ENCODE peak calls at places on chromosomes 2 and 18, in five cellular contexts. E is hepatocyte, B is lower lobe of right lung, O is adrenal gland, C is uterus. P is an unnamed sample.

GRCh38 chr18:63907649-63908048 is at the start of gene SERPINB10:
- DNase-seq in E (no peak), B (no peak), O (no peak), C (no peak), P (no peak)

GRCh38 chr2:98479959-98480524 is 35.4 kb downstream of the INPP4A start:
- DNase-seq in C (peak; percentile 39), E (peak; percentile 69), O (peak; percentile 81), B (peak; percentile 67), P (peak; percentile 72)

GRCh38 chr2:129903586-129904425 is 75.7 kb upstream of the RAB6C start:
- DNase-seq in B (no peak), O (no peak), C (no peak), E (no peak), P (no peak)

GRCh38 chr2:19362652-19363473 is 4.4 kb upstream of the OSR1 start:
- DNase-seq in B (peak; percentile 78), C (peak; percentile 84), E (peak; percentile 90), O (peak; percentile 84), P (peak; percentile 84)

GRCh38 chr2:48601349-48601748 is 16.3 kb upstream of the GTF2A1L start:
- DNase-seq in B (no peak), E (peak; percentile 59), C (no peak), O (no peak), P (peak; percentile 29)

GRCh38 chr2:8101614-8102277 is 580.1 kb upstream of the ID2 start:
- DNase-seq in C (no peak), E (no peak), O (no peak), B (no peak), P (no peak)

GRCh38 chr2:46200100-46200690 is 97.0 kb upstream of the EPAS1 start:
- DNase-seq in B (no peak), O (no peak), C (no peak), E (no peak), P (no peak)

GRCh38 chr18:2147866-2148265 is 423.4 kb downstream of the METTL4 start:
- DNase-seq in O (no peak), B (no peak), C (peak; percentile 14), E (peak; percentile 25), P (no peak)

GRCh38 chr2:42238644-42239288 is 69.6 kb downstream of the EML4 start:
- DNase-seq in E (peak; percentile 35), C (peak; percentile 27), O (peak; percentile 58), B (peak; percentile 58), P (no peak)

GRCh38 chr18:13256444-13257305 is 38.1 kb downstream of the LDLRAD4 start:
- DNase-seq in C (no peak), B (no peak), O (no peak), E (no peak), P (peak; percentile 29)

GRCh38 chr2:119126650-119127049 is 31.9 kb downstream of the C1QL2 start:
- DNase-seq in B (peak; percentile 66), E (peak; percentile 47), O (no peak), C (no peak), P (peak; percentile 41)

GRCh38 chr2:10481055-10481665 is 33.0 kb upstream of the ODC1 start:
- DNase-seq in E (no peak), O (no peak), B (no peak), C (no peak), P (no peak)

GRCh38 chr2:219247678-219248642 is 2.7 kb downstream of the STK16 start:
- DNase-seq in E (no peak), O (no peak), B (no peak), C (no peak), P (no peak)

GRCh38 chr18:58896268-58896667 is 31.6 kb downstream of the ZNF532 start:
- DNase-seq in E (no peak), C (no peak), O (no peak), B (no peak), P (no peak)

GRCh38 chr18:68648191-68648590 is 66.7 kb downstream of the TMX3 start:
- DNase-seq in O (no peak), B (no peak), C (no peak), E (no peak), P (no peak)

GRCh38 chr2:10405441-10405840 is 42.7 kb downstream of the ODC1 start:
- DNase-seq in O (peak; percentile 96), C (peak; percentile 68), E (no peak), B (peak; percentile 76), P (no peak)

GRCh38 chr2:13056259-13056843 is 339.6 kb downstream of the TRIB2 start:
- DNase-seq in B (no peak), O (no peak), C (no peak), E (peak; percentile 6), P (no peak)

GRCh38 chr2:241907171-241907570 is 37.6 kb downstream of the RTP5 start:
- DNase-seq in B (peak; percentile 28), O (no peak), C (no peak), E (no peak), P (no peak)

GRCh38 chr2:124810132-124810531 is 785.0 kb downstream of the CNTNAP5 start:
- DNase-seq in B (no peak), O (no peak), E (peak; percentile 70), C (no peak), P (no peak)

GRCh38 chr2:160114020-160114419 is 51.6 kb upstream of the PLA2R1 start:
- DNase-seq in O (no peak), B (no peak), C (no peak), E (no peak), P (no peak)

GRCh38 chr2:158973511-158973956 is 5.1 kb downstream of the TANC1 start:
- DNase-seq in B (no peak), C (no peak), E (no peak), O (no peak), P (no peak)

DNA sequence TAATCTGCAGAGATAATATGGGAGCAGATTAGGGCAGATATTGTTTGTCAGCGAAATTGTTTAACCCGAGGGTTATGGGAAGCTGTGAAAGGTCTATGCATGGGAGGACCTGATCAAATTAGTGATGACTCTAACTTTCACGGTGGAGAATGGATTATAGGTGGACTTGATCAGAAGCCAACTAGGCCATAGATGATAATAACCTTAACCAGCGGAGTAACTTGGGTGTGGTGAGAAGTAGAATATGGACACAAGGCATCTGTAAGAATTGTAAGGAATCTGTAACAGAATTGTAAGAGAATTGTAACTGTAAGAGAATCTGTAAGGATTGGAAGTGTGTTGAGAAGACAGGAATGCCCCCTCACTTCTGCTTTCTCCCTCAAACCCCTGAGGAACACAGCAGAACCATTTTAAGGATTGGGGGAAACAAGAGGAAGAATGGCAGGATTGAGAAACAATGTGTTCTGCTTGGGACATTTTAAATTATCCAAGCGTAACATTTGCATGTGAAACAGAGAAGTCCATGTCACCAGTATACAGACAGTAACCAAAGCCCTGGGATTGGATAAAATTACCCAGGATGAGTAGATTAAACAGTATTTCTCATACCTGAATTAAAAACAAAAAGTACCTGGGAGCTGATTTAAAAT is 14.9 kb upstream of the SLC39A10 start:
- DNase-seq in B (no peak), E (no peak), C (no peak), O (no peak), P (no peak)
- H3K4me1 ChIP-seq in B (peaks cover 12% of the 10 kb centered on the region), E (no peaks in the 10 kb centered on the region), C (no peaks in the 10 kb centered on the region), O (no peaks in the 10 kb centered on the region), P (peaks cover 5% of the 10 kb centered on the region)

DNA sequence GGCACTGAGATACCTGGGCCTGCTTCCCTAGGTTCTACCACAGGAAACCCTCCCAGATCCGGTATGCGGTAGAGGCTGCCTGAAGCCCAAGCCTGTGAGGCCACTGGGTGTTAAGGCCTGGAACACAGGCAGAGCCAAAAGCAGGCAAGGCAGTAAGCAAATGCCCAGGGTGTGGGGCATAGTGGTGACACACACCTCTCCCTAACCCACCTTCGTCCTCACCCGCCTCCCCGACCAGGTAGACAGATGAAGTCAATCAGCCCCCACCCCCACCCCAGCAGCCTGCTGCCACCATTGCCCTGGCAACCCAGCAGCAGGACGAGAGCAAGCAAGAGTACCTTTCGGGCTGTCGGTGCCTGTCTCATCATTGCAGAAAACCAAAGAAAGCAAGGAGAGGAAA is 6.1 kb downstream of the DCTN1 start:
- DNase-seq in E (no peak), C (no peak), O (no peak), B (no peak), P (no peak)
- H3K36me3 ChIP-seq in E (no peaks in the 10 kb centered on the region), C (no peaks in the 10 kb centered on the region), O (no peaks in the 10 kb centered on the region), B (peaks cover 67% of the 10 kb centered on the region), P (peaks cover 29% of the 10 kb centered on the region)

GRCh38 chr2:233047667-233048066 is 12.5 kb upstream of the INPP5D start:
- DNase-seq in O (peak; percentile 13), B (no peak), C (no peak), E (no peak), P (no peak)

GRCh38 chr2:233051241-233052149 is 8.6 kb upstream of the INPP5D start:
- DNase-seq in C (peak; percentile 42), B (peak; percentile 66), E (no peak), O (peak; percentile 58), P (no peak)

GRCh38 chr2:233047206-233047605 is 12.9 kb upstream of the INPP5D start:
- DNase-seq in E (no peak), C (no peak), B (no peak), O (no peak), P (no peak)

GRCh38 chr2:233048569-233049193 is 11.5 kb upstream of the INPP5D start:
- DNase-seq in C (no peak), E (no peak), B (no peak), O (no peak), P (no peak)

GRCh38 chr2:233049194-233049761 is 10.9 kb upstream of the INPP5D start:
- DNase-seq in O (no peak), E (no peak), B (no peak), C (no peak), P (no peak)
- H3K4me3 ChIP-seq in O (no peak overlapping the region), E (no peak overlapping the region), B (no peak overlapping the region), C (no peak overlapping the region), P (no peak overlapping the region)

GRCh38 chr18:57430983-57431382 is 4.2 kb upstream of the ONECUT2 start:
- DNase-seq in B (no peak), O (no peak), E (no peak), C (no peak), P (no peak)
- H3K4me1 ChIP-seq in B (peaks cover 15% of the 10 kb centered on the region), O (peaks cover 14% of the 10 kb centered on the region), E (peaks cover 7% of the 10 kb centered on the region), C (no peaks in the 10 kb centered on the region), P (no peaks in the 10 kb centered on the region)

DNA sequence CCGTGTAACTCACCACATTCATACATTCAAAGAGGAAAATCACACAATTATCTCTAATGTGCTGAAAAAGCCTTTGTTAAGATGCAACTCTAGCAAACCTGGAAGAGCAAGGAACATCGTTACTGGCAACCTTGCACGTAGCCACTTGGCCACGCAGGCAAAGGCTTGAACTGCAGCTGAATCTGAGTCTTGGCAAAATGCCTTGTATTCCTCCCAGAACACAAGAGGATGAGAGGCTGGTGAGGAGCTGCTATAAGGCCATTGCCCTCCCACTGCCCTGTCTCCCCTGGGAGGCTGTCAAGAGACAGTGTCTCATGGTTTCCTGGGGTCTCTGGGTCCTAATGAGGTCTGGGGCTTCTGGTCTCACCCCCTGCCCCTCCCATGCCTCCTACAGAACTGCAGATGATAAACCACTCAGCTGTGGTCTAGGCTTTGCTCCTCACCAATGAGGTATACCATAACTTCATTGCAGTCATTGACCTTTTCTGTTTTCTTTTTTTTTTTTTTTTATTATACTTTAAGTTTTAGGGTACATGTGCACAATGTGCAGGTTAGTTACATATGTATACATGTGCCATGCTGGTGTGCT is 141.4 kb downstream of the SPP2 start:
- DNase-seq in O (peak; percentile 18), E (no peak), B (no peak), C (no peak), P (no peak)
- H3K36me3 ChIP-seq in O (no peaks in the 10 kb centered on the region), E (no peaks in the 10 kb centered on the region), B (no peaks in the 10 kb centered on the region), C (no peaks in the 10 kb centered on the region), P (no peaks in the 10 kb centered on the region)

DNA sequence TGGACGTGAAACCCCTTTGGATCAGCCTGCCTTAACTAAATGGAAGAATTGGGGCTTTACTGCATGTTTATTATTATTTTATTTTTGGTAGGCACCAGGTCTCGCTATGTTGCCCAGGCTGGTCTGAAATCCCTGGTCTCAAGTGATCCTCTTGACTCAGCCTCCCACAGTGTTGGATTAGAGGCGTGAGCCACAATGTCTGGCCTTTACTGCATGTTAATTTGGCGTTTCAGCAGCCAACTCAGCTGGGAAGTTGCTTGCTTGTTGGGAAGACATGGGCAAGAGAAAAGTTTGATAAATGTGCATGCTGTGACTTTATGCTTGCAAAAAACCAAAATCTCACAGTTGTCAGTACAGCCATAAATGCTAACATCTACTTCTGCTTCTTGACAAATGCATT is 105.1 kb downstream of the FMNL2 start:
- DNase-seq in O (no peak), E (no peak), B (no peak), C (no peak), P (no peak)
- H3K4me3 ChIP-seq in O (no peak overlapping the region), E (no peak overlapping the region), B (no peak overlapping the region), C (no peak overlapping the region), P (no peak overlapping the region)